ENCODE peak calls at places on chromosome 19, in five cellular contexts. I, R, K, V and E are unnamed samples.

GRCh38 chr19:49954933-49955332 is 6.0 kb downstream of the SIGLEC11 start:
- DNase-seq in I (no peak), R (no peak), K (no peak), V (no peak), E (no peak)

GRCh38 chr19:47444388-47444821 is 25.1 kb upstream of the MEIS3 start:
- DNase-seq in R (no peak), K (no peak), V (peak; percentile 56), I (no peak), E (no peak)

GRCh38 chr19:10419200-10419645 is 1.1 kb upstream of the PDE4A start:
- DNase-seq in I (peak; percentile 50), V (no peak), K (no peak), R (peak; percentile 65), E (no peak)

GRCh38 chr19:45973564-45974338 is at the start of gene NOVA2:
- DNase-seq in I (peak; percentile 88), V (peak; percentile 27), R (peak; percentile 58), K (peak; percentile 99), E (no peak)

GRCh38 chr19:4713384-4713951 is 10.2 kb downstream of the DPP9 start:
- DNase-seq in I (peak; percentile 94), R (no peak), K (no peak), V (no peak), E (no peak)

GRCh38 chr19:38658462-38659306 is 11.2 kb downstream of the ACTN4 start:
- DNase-seq in I (peak; percentile 99), R (no peak), K (no peak), V (no peak), E (no peak)

GRCh38 chr19:10830941-10831779 is 4.9 kb downstream of the TMED1 start:
- DNase-seq in K (no peak), I (no peak), R (no peak), V (no peak), E (no peak)

GRCh38 chr19:2249880-2250764 is 999 bp downstream of the AMH start:
- DNase-seq in I (no peak), K (no peak), R (no peak), V (no peak), E (no peak)

GRCh38 chr19:11203194-11204075 is 6.1 kb upstream of the KANK2 start:
- DNase-seq in K (peak; percentile 73), R (peak; percentile 65), V (peak; percentile 36), I (peak; percentile 64), E (peak; percentile 63)

GRCh38 chr19:38838208-38838985 is 6.8 kb upstream of the ECH1 start:
- DNase-seq in K (no peak), V (no peak), I (peak; percentile 62), R (peak; percentile 63), E (no peak)

GRCh38 chr19:29022165-29022564 is 190.8 kb downstream of the UQCRFS1 start:
- DNase-seq in I (no peak), K (no peak), V (no peak), R (no peak), E (no peak)

GRCh38 chr19:54273811-54274210 is 7.1 kb downstream of the LILRB2 start:
- DNase-seq in I (no peak), R (no peak), K (no peak), V (no peak), E (no peak)

GRCh38 chr19:34428549-34429285 is 536 bp downstream of the UBA2 start:
- DNase-seq in R (peak; percentile 41), V (peak; percentile 47), I (peak; percentile 52), K (peak; percentile 42), E (no peak)

GRCh38 chr19:19040417-19040816 is 7.0 kb downstream of the ARMC6 start:
- DNase-seq in K (no peak), I (peak; percentile 69), V (no peak), R (no peak), E (no peak)

GRCh38 chr19:50203281-50204080 is at the start of gene MYH14:
- DNase-seq in I (peak; percentile 95), R (peak; percentile 18), K (peak; percentile 99), V (no peak), E (peak; percentile 42)

GRCh38 chr19:34676697-34677385 is at the start of gene SCGB2B2:
- DNase-seq in R (peak; percentile 75), I (no peak), K (peak; percentile 68), V (peak; percentile 72), E (no peak)

GRCh38 chr19:17522988-17523872 is 11.8 kb downstream of the PGLS start:
- DNase-seq in R (peak; percentile 72), V (peak; percentile 78), K (no peak), I (no peak), E (no peak)

GRCh38 chr19:10288662-10289166 is 1.0 kb upstream of the ICAM5 start:
- DNase-seq in I (peak; percentile 75), R (peak; percentile 63), V (peak; percentile 28), K (no peak), E (no peak)

GRCh38 chr19:11361037-11361770 is 6.0 kb downstream of the PLPPR2 start:
- DNase-seq in I (no peak), R (peak; percentile 36), K (peak; percentile 64), V (no peak), E (no peak)

GRCh38 chr19:34173145-34173956 is 1.0 kb downstream of the LSM14A start:
- DNase-seq in I (peak; percentile 69), K (no peak), R (peak; percentile 27), V (peak; percentile 27), E (no peak)

GRCh38 chr19:869245-870177 is 10.0 kb downstream of the CFD start:
- DNase-seq in R (no peak), V (no peak), K (no peak), I (peak; percentile 89), E (no peak)

GRCh38 chr19:5434970-5435641 is 20.1 kb upstream of the ZNRF4 start:
- DNase-seq in R (peak; percentile 61), I (peak; percentile 74), V (no peak), K (no peak), E (no peak)

GRCh38 chr19:35946203-35946602 is 10.0 kb downstream of the LRFN3 start:
- DNase-seq in I (no peak), V (no peak), K (no peak), R (no peak), E (no peak)

GRCh38 chr19:33209844-33210230 is 15.7 kb downstream of the LRP3 start:
- DNase-seq in V (no peak), I (no peak), R (no peak), K (no peak), E (no peak)

GRCh38 chr19:403221-404036 is 5.5 kb downstream of the C2CD4C start:
- DNase-seq in R (no peak), K (no peak), V (no peak), I (peak; percentile 16), E (no peak)

GRCh38 chr19:13742756-13743155 is 21.6 kb upstream of the MRI1 start:
- DNase-seq in V (no peak), I (no peak), R (no peak), K (no peak), E (no peak)

GRCh38 chr19:56994251-56995017 is 125.4 kb upstream of the USP29 start:
- DNase-seq in K (no peak), V (no peak), I (no peak), R (no peak), E (no peak)